ENCODE peak calls at places on chromosomes 12 and 14, in nine cellular contexts. I is CD8-positive, alpha-beta memory T cell; V is frontal cortex; E is EL; Q is NCI-H2029; M is foreskin fibroblast; J is GM23248; L is endodermal cell; N is A549. F is an unnamed sample.

GRCh38 chr12:45637706-45638105 is 91.8 kb upstream of the ARID2 start:
- DNase-seq in V (no peak), Q (no peak), E (peak), L (no peak), M (peak), N (no peak), I (no peak), J (peak), F (no peak)

GRCh38 chr12:70571705-70572269 is 65.4 kb downstream of the PTPRB start:
- DNase-seq in V (no peak), I (no peak), J (peak), N (no peak), L (no peak), E (no peak), Q (no peak), M (peak), F (no peak)

GRCh38 chr12:68628698-68629097 is 18.0 kb downstream of the RAP1B start:
- DNase-seq in N (no peak), E (no peak), L (no peak), M (no peak), V (no peak), I (no peak), Q (no peak), J (no peak), F (no peak)

GRCh38 chr14:92500491-92500941 is 13.1 kb upstream of the RIN3 start:
- DNase-seq in L (peak), M (no peak), J (no peak), E (no peak), Q (no peak), V (no peak), I (no peak), N (no peak), F (no peak)

GRCh38 chr14:62451221-62451620 is 594.0 kb downstream of the KCNH5 start:
- DNase-seq in V (no peak), I (no peak), J (no peak), Q (no peak), N (no peak), E (no peak), M (no peak), L (no peak), F (no peak)

GRCh38 chr14:23660290-23661226 is 24.4 kb downstream of the DHRS2 start:
- DNase-seq in M (no peak), V (no peak), L (no peak), N (no peak), J (no peak), Q (no peak), E (no peak), I (no peak), F (no peak)

GRCh38 chr12:100026241-100026640 is 41.5 kb upstream of the ANKS1B start:
- DNase-seq in N (no peak), V (no peak), Q (no peak), L (no peak), I (no peak), E (no peak), J (no peak), M (peak), F (no peak)

GRCh38 chr12:118103231-118103600 is 595 bp downstream of the VSIG10 start:
- DNase-seq in N (peak), L (no peak), I (no peak), Q (no peak), M (peak), V (peak), E (peak), J (peak), F (peak)

GRCh38 chr14:103871596-103872480 is 24.5 kb upstream of the PPP1R13B start:
- DNase-seq in Q (no peak), J (peak), L (peak), I (peak), E (no peak), V (peak), N (no peak), M (no peak), F (peak)

GRCh38 chr12:4145990-4146859 is 127.3 kb upstream of the CCND2 start:
- DNase-seq in J (no peak), I (no peak), Q (no peak), V (no peak), N (no peak), E (no peak), M (no peak), L (peak), F (no peak)

GRCh38 chr12:4849024-4849594 is 60.6 kb upstream of the KCNA1 start:
- DNase-seq in Q (peak), M (peak), V (no peak), J (peak), N (peak), I (no peak), E (peak), L (peak), F (peak)

GRCh38 chr12:21837847-21838246 is 63.3 kb upstream of the KCNJ8 start:
- DNase-seq in L (no peak), N (no peak), J (no peak), I (no peak), Q (no peak), M (no peak), E (no peak), V (no peak), F (no peak)

GRCh38 chr14:86826641-86827040 is 1166.3 kb downstream of the GALC start:
- DNase-seq in I (no peak), L (no peak), V (no peak), J (no peak), M (peak), N (no peak), E (no peak), Q (no peak), F (no peak)

GRCh38 chr12:120588948-120589930 is 8.0 kb upstream of the POP5 start:
- DNase-seq in L (no peak), N (no peak), I (no peak), Q (no peak), V (no peak), E (no peak), M (no peak), J (no peak), F (no peak)

GRCh38 chr12:23421556-23421955 is 527.9 kb downstream of the SOX5 start:
- DNase-seq in V (no peak), I (no peak), Q (no peak), L (no peak), E (no peak), J (no peak), M (no peak), N (no peak), F (no peak)

GRCh38 chr12:53097564-53098353 is at the start of gene IGFBP6:
- DNase-seq in J (peak), Q (no peak), V (no peak), N (peak), I (peak), L (peak), M (peak), E (peak), F (peak)

GRCh38 chr14:70721542-70721941 is 79.8 kb downstream of the TTC9 start:
- DNase-seq in N (no peak), L (no peak), Q (no peak), J (peak), I (no peak), E (peak), M (peak), V (no peak), F (no peak)

GRCh38 chr12:119036878-119037493 is 55.6 kb downstream of the SRRM4 start:
- DNase-seq in M (no peak), V (no peak), L (peak), N (peak), Q (no peak), J (peak), E (peak), I (no peak), F (peak)

GRCh38 chr12:96044017-96044985 is 8.9 kb upstream of the LTA4H start:
- DNase-seq in M (peak), Q (no peak), N (no peak), E (peak), I (no peak), L (no peak), V (no peak), J (peak), F (no peak)

GRCh38 chr12:106684497-106684896 is 90.0 kb upstream of the RIC8B start:
- DNase-seq in V (no peak), Q (no peak), N (no peak), L (no peak), M (no peak), J (no peak), I (no peak), E (no peak), F (no peak)

GRCh38 chr12:116539905-116540482 is 19.2 kb upstream of the MAP1LC3B2 start:
- DNase-seq in V (no peak), I (no peak), Q (peak), M (peak), E (peak), L (peak), N (no peak), J (peak), F (no peak)

GRCh38 chr12:78315018-78315417 is 484.3 kb downstream of the NAV3 start:
- DNase-seq in J (no peak), E (no peak), V (no peak), Q (no peak), N (no peak), M (no peak), I (no peak), L (no peak), F (no peak)

GRCh38 chr14:50335389-50335788 is 23.3 kb downstream of the DMAC2L start:
- DNase-seq in N (peak), V (peak), I (no peak), M (peak), L (peak), Q (peak), E (peak), J (peak), F (no peak)

GRCh38 chr14:68140111-68140741 is 320.6 kb downstream of the RAD51B start:
- DNase-seq in M (peak), N (peak), Q (peak), I (no peak), L (peak), V (no peak), E (peak), J (peak), F (peak)

GRCh38 chr12:70609739-70610491 is 27.3 kb downstream of the PTPRB start:
- DNase-seq in L (peak), V (no peak), M (peak), Q (no peak), J (peak), N (peak), E (peak), I (no peak), F (peak)

GRCh38 chr12:132545955-132546354 is 56.0 kb downstream of the FBRSL1 start:
- DNase-seq in Q (no peak), M (no peak), L (no peak), V (no peak), E (no peak), J (no peak), I (no peak), N (no peak), F (no peak)

GRCh38 chr14:65824285-65824977 is 411.9 kb downstream of the FUT8 start:
- DNase-seq in J (peak), E (peak), L (peak), Q (peak), V (peak), M (peak), I (peak), N (peak), F (peak)

GRCh38 chr14:75418779-75419768 is 8.7 kb upstream of the JDP2 start:
- DNase-seq in M (no peak), J (no peak), V (no peak), N (peak), E (no peak), Q (no peak), I (peak), L (peak), F (peak)

GRCh38 chr12:57461326-57461903 is 1.8 kb downstream of the GLI1 start:
- DNase-seq in N (peak), E (peak), V (peak), M (peak), I (no peak), Q (no peak), J (peak), L (peak), F (peak)

GRCh38 chr14:68230941-68231717 is 411.6 kb downstream of the RAD51B start:
- DNase-seq in L (no peak), V (no peak), N (peak), E (peak), Q (no peak), I (no peak), J (peak), M (peak), F (peak)

GRCh38 chr14:102528441-102529170 is 19.0 kb upstream of the ANKRD9 start:
- DNase-seq in J (no peak), V (no peak), Q (no peak), N (no peak), M (no peak), I (no peak), L (no peak), E (no peak), F (no peak)

GRCh38 chr14:89429206-89430091 is 12.4 kb upstream of the FOXN3 start:
- DNase-seq in E (no peak), L (no peak), V (no peak), Q (no peak), M (peak), N (no peak), I (no peak), J (peak), F (no peak)

GRCh38 chr12:10941916-10942607 is 3.0 kb upstream of the TAS2R14 start:
- DNase-seq in L (peak), V (no peak), E (no peak), N (peak), M (no peak), Q (no peak), J (no peak), I (no peak), F (peak)

GRCh38 chr12:23834076-23834475 is 115.4 kb downstream of the SOX5 start:
- DNase-seq in E (no peak), V (no peak), M (no peak), L (no peak), N (no peak), J (no peak), Q (no peak), I (no peak), F (no peak)

GRCh38 chr12:14665354-14666348 is 30.7 kb downstream of the GUCY2C start:
- DNase-seq in E (peak), Q (peak), L (peak), M (no peak), J (no peak), I (no peak), N (peak), V (no peak), F (no peak)

GRCh38 chr12:51442324-51442723 is 17.7 kb downstream of the SLC4A8 start:
- DNase-seq in V (no peak), M (peak), N (no peak), L (no peak), E (no peak), I (no peak), Q (no peak), J (peak), F (no peak)

GRCh38 chr14:69086537-69086936 is 66.4 kb downstream of the DCAF5 start:
- DNase-seq in M (no peak), Q (no peak), N (no peak), E (no peak), I (no peak), J (no peak), V (no peak), L (no peak), F (no peak)

GRCh38 chr12:64612843-64613242 is 2.5 kb downstream of the RASSF3 start:
- DNase-seq in M (no peak), I (no peak), V (no peak), J (no peak), L (no peak), E (no peak), N (no peak), Q (no peak), F (no peak)

F was measured in Calu3.